ENCODE peak calls at places on chromosomes 2 and 18, in ten cellular contexts. I is right lobe of liver, O is Panc1, Y is gastrocnemius medialis, B is Peyer's patch, U is tibial nerve, F is stomach, E is body of pancreas, X is A549, H is keratinocyte. C is an unnamed sample.

GRCh38 chr2:31051213-31052185 is 86.7 kb downstream of the GALNT14 start:
- DNase-seq in I (no peak), F (no peak), E (no peak), H (no peak), Y (no peak), O (no peak), X (no peak), U (no peak), B (no peak), C (no peak)

GRCh38 chr2:62292190-62292589 is 96.3 kb downstream of the B3GNT2 start:
- DNase-seq in I (no peak), F (peak; percentile 60), E (peak; percentile 84), B (no peak), H (no peak), U (peak; percentile 32), O (no peak), Y (no peak), X (no peak), C (no peak)

GRCh38 chr2:234706086-234706485 is 209.2 kb upstream of the ARL4C start:
- DNase-seq in F (no peak), U (no peak), X (no peak), H (no peak), I (no peak), B (no peak), Y (no peak), O (no peak), E (no peak), C (no peak)

GRCh38 chr2:240388471-240389301 is 46.8 kb upstream of the GPC1 start:
- DNase-seq in B (no peak), I (peak; percentile 46), X (no peak), Y (no peak), F (no peak), O (no peak), H (no peak), E (no peak), U (no peak), C (peak; percentile 60)

GRCh38 chr2:104866122-104866864 is 12.4 kb downstream of the POU3F3 start:
- DNase-seq in Y (no peak), H (no peak), X (no peak), F (no peak), U (no peak), B (no peak), I (no peak), E (no peak), O (no peak), C (no peak)

GRCh38 chr18:79897940-79898625 is 53.4 kb downstream of the SLC66A2 start:
- DNase-seq in Y (no peak), H (no peak), X (no peak), I (no peak), U (no peak), F (no peak), O (no peak), B (no peak), E (no peak), C (no peak)

GRCh38 chr2:149648282-149649030 is 60.9 kb upstream of the MMADHC start:
- DNase-seq in Y (no peak), I (no peak), E (peak; percentile 50), F (no peak), X (peak; percentile 17), O (peak; percentile 33), B (no peak), H (peak; percentile 79), U (no peak), C (peak; percentile 35)

GRCh38 chr18:9333441-9334350 is 877 bp upstream of the TWSG1 start:
- DNase-seq in Y (no peak), B (peak; percentile 54), F (no peak), O (no peak), U (no peak), E (no peak), H (no peak), X (peak; percentile 17), I (no peak), C (no peak)

GRCh38 chr18:37720706-37721105 is 155.1 kb upstream of the CELF4 start:
- DNase-seq in Y (no peak), E (no peak), X (no peak), B (no peak), F (no peak), U (no peak), I (no peak), H (no peak), O (no peak), C (no peak)

GRCh38 chr2:25290811-25291510 is 50.8 kb downstream of the DNMT3A start:
- DNase-seq in B (no peak), O (no peak), H (no peak), X (no peak), F (no peak), I (no peak), E (no peak), U (no peak), Y (no peak), C (no peak)

GRCh38 chr2:218745160-218745558 is 34.5 kb downstream of the TTLL4 start:
- DNase-seq in F (no peak), E (peak; percentile 54), O (no peak), B (no peak), H (no peak), U (peak; percentile 23), Y (no peak), I (no peak), X (no peak), C (no peak)

GRCh38 chr18:75462178-75462832 is 34.8 kb upstream of the SMIM21 start:
- DNase-seq in B (no peak), I (no peak), U (no peak), O (no peak), H (no peak), X (no peak), E (no peak), Y (no peak), F (no peak), C (no peak)

GRCh38 chr18:54086046-54086802 is 138.2 kb downstream of the MBD2 start:
- DNase-seq in O (no peak), U (no peak), I (no peak), F (no peak), B (no peak), H (no peak), Y (no peak), E (no peak), X (no peak), C (no peak)

GRCh38 chr18:3319894-3320438 is 58.0 kb downstream of the MYL12B start:
- DNase-seq in B (no peak), Y (no peak), H (no peak), O (no peak), I (no peak), X (no peak), U (no peak), F (no peak), E (no peak), C (no peak)

GRCh38 chr18:9095297-9096012 is 7.0 kb upstream of the NDUFV2 start:
- DNase-seq in U (no peak), X (no peak), E (peak; percentile 17), I (no peak), F (no peak), O (no peak), Y (no peak), B (peak; percentile 81), H (no peak), C (no peak)

DNA sequence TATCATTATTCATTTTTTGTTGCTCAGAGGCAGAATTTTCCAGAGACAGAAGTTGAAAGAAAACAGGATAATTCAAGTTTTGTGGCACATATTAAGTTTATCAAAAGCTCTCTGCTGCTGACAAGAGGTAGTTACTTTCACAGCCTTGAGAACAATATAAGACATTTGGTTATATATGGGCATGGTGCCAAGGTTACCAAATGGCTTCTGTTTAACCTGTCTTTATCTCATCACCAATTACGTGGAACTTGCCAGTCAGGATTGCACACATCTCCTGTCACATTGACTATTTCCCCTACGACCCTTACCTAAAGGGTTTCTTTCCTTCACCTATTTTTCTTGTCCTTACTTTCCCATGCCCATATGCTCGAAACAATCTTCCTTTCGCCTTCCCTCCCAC is 35.9 kb downstream of the KLF7 start:
- DNase-seq in H (no peak), B (no peak), E (no peak), U (no peak), O (no peak), X (no peak), F (no peak), I (no peak), Y (no peak), C (no peak)
- H3K4me1 ChIP-seq in H (peaks cover 43% of the 10 kb centered on the region), B (no peaks in the 10 kb centered on the region), E (peaks cover 20% of the 10 kb centered on the region), U (no peaks in the 10 kb centered on the region), O (peaks cover 6% of the 10 kb centered on the region), X (peaks cover 84% of the 10 kb centered on the region), F (peaks cover 59% of the 10 kb centered on the region), I (peaks cover 11% of the 10 kb centered on the region), Y (peaks cover 40% of the 10 kb centered on the region), C (peaks cover 92% of the 10 kb centered on the region)

GRCh38 chr2:151287513-151288250 is 1.8 kb downstream of the NMI start:
- DNase-seq in X (no peak), Y (no peak), B (no peak), F (no peak), H (no peak), O (no peak), E (no peak), I (no peak), U (no peak), C (no peak)
- H3K4me3 ChIP-seq in X (peak overlapping the region; percentile 60), Y (no peak overlapping the region), B (no peak overlapping the region), F (peak overlapping the region; percentile 71), H (no peak overlapping the region), O (peak overlapping the region; percentile 74), E (no peak overlapping the region), I (no peak overlapping the region), U (no peak overlapping the region), C (no peak overlapping the region)

DNA sequence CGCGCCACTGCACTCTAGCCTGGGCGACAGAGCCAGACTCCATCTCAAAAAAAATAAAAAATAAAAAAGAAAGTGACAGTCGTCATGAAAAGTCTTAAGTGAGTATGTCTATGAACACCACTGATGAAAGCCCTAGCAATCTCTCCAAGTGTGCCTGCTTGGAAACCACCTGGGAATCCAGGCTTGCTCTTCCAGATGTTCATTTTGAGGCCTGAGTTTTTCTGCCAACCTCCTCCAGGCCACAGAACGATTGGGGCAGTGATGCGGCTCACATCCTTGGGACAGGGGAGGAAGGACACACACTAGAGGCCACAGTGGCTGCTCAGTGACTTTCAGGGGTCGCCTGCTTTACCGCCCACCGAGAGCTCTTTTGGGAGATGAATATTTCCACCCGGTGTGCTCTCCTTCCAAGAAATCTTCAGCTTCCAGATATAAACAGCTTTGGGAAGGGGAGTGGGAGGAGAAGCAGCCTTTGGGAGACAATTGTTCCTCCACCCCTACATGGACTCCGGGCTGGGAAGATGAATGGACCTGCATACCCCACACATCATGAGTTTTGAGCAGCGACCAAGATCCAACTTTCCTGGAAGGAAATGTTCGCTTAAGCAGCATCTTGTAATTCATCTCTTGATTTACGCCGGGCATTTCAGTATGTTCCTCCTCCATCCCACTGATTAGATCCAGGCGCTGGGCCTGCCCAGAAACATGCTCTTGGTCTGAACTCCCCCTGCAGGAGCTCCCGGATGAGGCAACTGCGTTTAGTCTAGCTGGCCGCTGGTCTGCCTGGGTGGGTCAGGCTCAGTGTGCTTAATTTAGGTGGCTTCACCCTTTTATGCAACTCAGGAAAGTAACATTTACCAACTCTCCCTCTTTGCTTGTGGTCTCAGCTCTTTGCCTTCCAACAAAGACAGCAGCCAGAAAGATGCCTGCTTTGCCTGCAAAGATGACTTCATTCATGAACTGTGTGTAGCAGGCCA is 6.2 kb upstream of the ARMC9 start:
- DNase-seq in F (peak; percentile 73), O (no peak), E (peak; percentile 56), Y (peak; percentile 23), B (peak; percentile 75), I (peak; percentile 67), X (peak; percentile 40), U (peak; percentile 84), H (no peak), C (no peak)
- TF ChIP-seq CTCF in F (peak; percentile 63), O (no peak), E (no peak), Y (no peak), B (peak; percentile 40), I (peak; percentile 44), X (peak; percentile 41), U (peak; percentile 73), H (no peak), C (no peak)

GRCh38 chr2:134277223-134277622 is 23.4 kb downstream of the MGAT5 start:
- DNase-seq in H (no peak), I (no peak), U (no peak), F (no peak), X (no peak), E (no peak), O (no peak), Y (no peak), B (no peak), C (no peak)
- H3K4me1 ChIP-seq in H (no peaks in the 10 kb centered on the region), I (no peaks in the 10 kb centered on the region), U (no peaks in the 10 kb centered on the region), F (peaks cover 23% of the 10 kb centered on the region), X (no peaks in the 10 kb centered on the region), E (peaks cover 16% of the 10 kb centered on the region), O (no peaks in the 10 kb centered on the region), Y (no peaks in the 10 kb centered on the region), B (peaks cover 33% of the 10 kb centered on the region), C (no peaks in the 10 kb centered on the region)